ENCODE peak calls at places on chromosomes 13 and 19, in seven cellular contexts. B is GM12878, A is HepG2, D is esophagus muscularis mucosa, S is body of pancreas, U is Peyer's patch, P is tibial nerve. Z is an unnamed sample.

GRCh38 chr13:90414691-90415596 is 932.5 kb upstream of the MIR17HG start:
- DNase-seq in B (no peak), A (no peak), D (no peak), S (no peak), U (no peak), P (no peak), Z (peak; percentile 29)

GRCh38 chr13:39957868-39958676 is 302.6 kb downstream of the COG6 start:
- DNase-seq in B (no peak), A (no peak), D (no peak), S (no peak), U (no peak), P (no peak), Z (no peak)

GRCh38 chr13:37068962-37069361 is 9.5 kb upstream of the SUPT20H start:
- DNase-seq in B (no peak), A (no peak), D (no peak), S (no peak), U (no peak), P (no peak), Z (no peak)

GRCh38 chr19:31160346-31160926 is 188.8 kb downstream of the TSHZ3 start:
- DNase-seq in B (no peak), A (no peak), D (no peak), S (no peak), U (no peak), P (no peak), Z (no peak)

GRCh38 chr13:45909724-45910123 is 58.2 kb upstream of the SIAH3 start:
- DNase-seq in B (no peak), A (no peak), D (no peak), S (no peak), U (no peak), P (no peak), Z (no peak)

GRCh38 chr19:44684892-44685847 is 13.8 kb upstream of the CEACAM16 start:
- DNase-seq in B (no peak), A (peak; percentile 37), D (no peak), S (no peak), U (peak; percentile 77), P (no peak), Z (peak; percentile 73)

GRCh38 chr13:33490461-33491327 is 205.1 kb upstream of the STARD13 start:
- DNase-seq in B (no peak), A (no peak), D (no peak), S (no peak), U (no peak), P (no peak), Z (no peak)

GRCh38 chr13:66875264-66875663 is 354.9 kb downstream of the PCDH9 start:
- DNase-seq in B (no peak), A (no peak), D (no peak), S (no peak), U (no peak), P (no peak), Z (no peak)

GRCh38 chr19:3423183-3423829 is 56.9 kb downstream of the NFIC start:
- DNase-seq in B (no peak), A (no peak), D (no peak), S (no peak), U (no peak), P (no peak), Z (no peak)

GRCh38 chr19:30314056-30314804 is 58.0 kb upstream of the ZNF536 start:
- DNase-seq in B (no peak), A (peak; percentile 3), D (no peak), S (no peak), U (no peak), P (no peak), Z (no peak)

GRCh38 chr19:4965061-4965460 is 3.9 kb upstream of the KDM4B start:
- DNase-seq in B (no peak), A (no peak), D (no peak), S (no peak), U (no peak), P (no peak), Z (no peak)

GRCh38 chr19:48540110-48540509 is 11.9 kb upstream of the SULT2B1 start:
- DNase-seq in B (no peak), A (no peak), D (no peak), S (no peak), U (no peak), P (no peak), Z (no peak)

GRCh38 chr19:39408392-39409206 is 2.0 kb downstream of the ZFP36 start:
- DNase-seq in B (no peak), A (no peak), D (no peak), S (peak; percentile 50), U (no peak), P (peak; percentile 71), Z (no peak)

GRCh38 chr13:40352385-40352778 is 314.1 kb downstream of the FOXO1 start:
- DNase-seq in B (no peak), A (no peak), D (peak; percentile 93), S (peak; percentile 40), U (no peak), P (peak; percentile 47), Z (no peak)

GRCh38 chr13:43663474-43664090 is 123.2 kb downstream of the ENOX1 start:
- DNase-seq in B (no peak), A (no peak), D (no peak), S (no peak), U (no peak), P (no peak), Z (no peak)

GRCh38 chr19:45601524-45602522 is at the start of gene GPR4:
- DNase-seq in B (no peak), A (no peak), D (no peak), S (no peak), U (no peak), P (no peak), Z (no peak)

GRCh38 chr13:41199526-41199925 is 5.2 kb upstream of the KBTBD7 start:
- DNase-seq in B (peak; percentile 33), A (no peak), D (no peak), S (no peak), U (no peak), P (no peak), Z (no peak)

GRCh38 chr19:4575267-4575793 is 15.8 kb upstream of the SEMA6B start:
- DNase-seq in B (no peak), A (peak; percentile 70), D (no peak), S (peak; percentile 35), U (no peak), P (peak; percentile 64), Z (peak; percentile 98)

GRCh38 chr19:2495651-2496316 is 19.9 kb downstream of the GADD45B start:
- DNase-seq in B (no peak), A (no peak), D (no peak), S (no peak), U (peak; percentile 74), P (no peak), Z (no peak)

GRCh38 chr13:100108913-100109507 is 20.1 kb downstream of the PCCA start:
- DNase-seq in B (no peak), A (no peak), D (no peak), S (no peak), U (no peak), P (no peak), Z (no peak)

GRCh38 chr13:100110269-100110668 is 21.4 kb downstream of the PCCA start:
- DNase-seq in B (no peak), A (no peak), D (no peak), S (no peak), U (no peak), P (no peak), Z (no peak)

GRCh38 chr13:100106705-100107104 is 17.8 kb downstream of the PCCA start:
- DNase-seq in B (no peak), A (no peak), D (no peak), S (no peak), U (no peak), P (no peak), Z (no peak)

GRCh38 chr13:100102042-100102441 is 13.1 kb downstream of the PCCA start:
- DNase-seq in B (no peak), A (no peak), D (no peak), S (no peak), U (no peak), P (no peak), Z (no peak)

GRCh38 chr13:100106005-100106404 is 17.1 kb downstream of the PCCA start:
- DNase-seq in B (no peak), A (no peak), D (no peak), S (no peak), U (no peak), P (no peak), Z (no peak)
- TF ChIP-seq POLR2A in B (no peak), A (no peak), D (no peak), S (no peak), U (no peak), P (no peak), Z (no peak)

GRCh38 chr19:41861846-41862245 is 1.8 kb downstream of the RPS19 start:
- DNase-seq in B (no peak), A (no peak), D (no peak), S (no peak), U (no peak), P (no peak), Z (no peak)

GRCh38 chr19:41860419-41861097 is 503 bp downstream of the RPS19 start:
- DNase-seq in B (no peak), A (no peak), D (no peak), S (no peak), U (no peak), P (no peak), Z (no peak)

GRCh38 chr19:41861098-41861768 is 1.2 kb downstream of the RPS19 start:
- DNase-seq in B (no peak), A (no peak), D (no peak), S (no peak), U (no peak), P (no peak), Z (no peak)

GRCh38 chr19:41859618-41860418 is at the start of gene RPS19:
- DNase-seq in B (peak; percentile 97), A (peak; percentile 97), D (peak; percentile 99), S (peak; percentile 99), U (peak; percentile 99), P (peak; percentile 99), Z (peak; percentile 98)

GRCh38 chr19:41859213-41859617 is 840 bp upstream of the RPS19 start:
- DNase-seq in B (no peak), A (no peak), D (no peak), S (no peak), U (no peak), P (no peak), Z (no peak)
- TF ChIP-seq POLR2A in B (no peak), A (no peak), D (no peak), S (no peak), U (no peak), P (no peak), Z (no peak)

GRCh38 chr19:34480971-34481821 is at the start of gene WTIP:
- DNase-seq in B (no peak), A (peak; percentile 62), D (no peak), S (peak; percentile 57), U (peak; percentile 58), P (peak; percentile 43), Z (peak; percentile 77)
- TF ChIP-seq POLR2A in B (no peak), A (no peak), D (no peak), S (no peak), U (no peak), P (no peak), Z (peak; percentile 69)

DNA sequence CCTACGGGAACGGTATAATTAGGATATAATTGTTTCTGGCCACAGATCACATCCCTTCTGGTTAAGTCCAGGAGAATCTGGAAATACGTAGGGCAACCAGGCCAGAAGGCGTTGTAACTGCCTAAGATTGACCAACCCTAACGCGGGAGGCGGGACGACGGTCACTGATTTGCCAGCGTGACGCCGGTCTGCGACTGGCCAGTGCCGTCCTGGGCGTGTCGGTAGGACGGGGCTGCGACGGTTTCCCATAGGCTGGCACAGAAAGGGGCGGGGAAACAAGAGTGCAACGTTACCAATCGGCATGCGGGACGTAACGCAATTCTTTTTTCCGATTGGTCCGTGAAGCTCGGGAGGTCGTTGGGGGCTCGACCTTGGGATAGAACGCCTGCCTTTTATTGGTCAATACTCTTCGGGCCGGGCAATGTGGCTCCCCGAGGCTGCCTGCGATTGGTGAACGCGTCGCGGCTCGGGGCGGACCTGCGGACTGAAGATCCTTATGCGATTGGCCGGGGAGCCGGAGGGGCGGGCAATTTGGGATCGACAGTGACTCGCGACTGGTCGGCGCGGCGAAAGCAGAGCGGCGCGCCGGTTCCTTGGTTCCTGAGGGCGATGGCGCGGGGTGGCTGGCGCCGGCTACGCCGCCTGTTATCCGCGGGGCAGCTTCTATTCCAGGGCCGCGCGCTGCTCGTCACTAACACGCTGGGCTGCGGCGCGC is at the start of gene MPV17L2:
- DNase-seq in B (peak; percentile 100), A (peak; percentile 99), D (peak; percentile 100), S (peak; percentile 99), U (peak; percentile 100), P (peak; percentile 98), Z (peak; percentile 92)
- TF ChIP-seq POLR2A in B (peak; percentile 72), A (peak; percentile 66), D (peak; percentile 52), S (peak; percentile 76), U (peak; percentile 81), P (peak; percentile 85), Z (peak; percentile 73)